ENCODE peak calls at places on chromosomes 16 and 17, in eight cellular contexts. One of them, this sample, is unnamed.

GRCh38 chr16:22206013-22206846 is at the start of gene EEF2K:
- DNase-seq in ascending aorta: peak
- DNase-seq in pancreas: peak
- DNase-seq in activated T-helper 1 cell treated with anti-CD3 and anti-CD28 coated beads, Interleukin-2, amount 50 U/mL, for 16 hours: peak
- DNase-seq in CD8-positive, alpha-beta memory T cell: peak
- DNase-seq in activated CD4-positive, alpha-beta T cell treated with anti-CD3 and anti-CD28 coated beads for 4 hours: peak
- DNase-seq in fibroblast of lung: peak
- DNase-seq in T-helper 2 cell treated with Interferon-gamma antibody and Interleukin-4, amounts not matched to agents 5 μg/mL and 100 μg/mL, for 36 hours: peak
- DNase-seq in this sample: peak

GRCh38 chr17:14245629-14246028 is 9.0 kb upstream of the CDRT15 start:
- DNase-seq in CD8-positive, alpha-beta memory T cell: no peak
- DNase-seq in ascending aorta: no peak
- DNase-seq in T-helper 2 cell treated with Interferon-gamma antibody and Interleukin-4, amounts not matched to agents 5 μg/mL and 100 μg/mL, for 36 hours: no peak
- DNase-seq in activated T-helper 1 cell treated with anti-CD3 and anti-CD28 coated beads, Interleukin-2, amount 50 U/mL, for 16 hours: no peak
- DNase-seq in pancreas: no peak
- DNase-seq in fibroblast of lung: no peak
- DNase-seq in activated CD4-positive, alpha-beta T cell treated with anti-CD3 and anti-CD28 coated beads for 4 hours: no peak
- DNase-seq in this sample: no peak

GRCh38 chr16:1492923-1493745 is at the start of gene TELO2:
- DNase-seq in ascending aorta: no peak
- DNase-seq in CD8-positive, alpha-beta memory T cell: peak
- DNase-seq in T-helper 2 cell treated with Interferon-gamma antibody and Interleukin-4, amounts not matched to agents 5 μg/mL and 100 μg/mL, for 36 hours: peak
- DNase-seq in activated CD4-positive, alpha-beta T cell treated with anti-CD3 and anti-CD28 coated beads for 4 hours: peak
- DNase-seq in activated T-helper 1 cell treated with anti-CD3 and anti-CD28 coated beads, Interleukin-2, amount 50 U/mL, for 16 hours: peak
- DNase-seq in pancreas: peak
- DNase-seq in fibroblast of lung: peak
- DNase-seq in this sample: peak

GRCh38 chr17:16027708-16028584 is 28.3 kb downstream of the TTC19 start:
- DNase-seq in ascending aorta: no peak
- DNase-seq in activated CD4-positive, alpha-beta T cell treated with anti-CD3 and anti-CD28 coated beads for 4 hours: peak
- DNase-seq in activated T-helper 1 cell treated with anti-CD3 and anti-CD28 coated beads, Interleukin-2, amount 50 U/mL, for 16 hours: no peak
- DNase-seq in pancreas: no peak
- DNase-seq in CD8-positive, alpha-beta memory T cell: no peak
- DNase-seq in fibroblast of lung: peak
- DNase-seq in T-helper 2 cell treated with Interferon-gamma antibody and Interleukin-4, amounts not matched to agents 5 μg/mL and 100 μg/mL, for 36 hours: peak
- DNase-seq in this sample: no peak

GRCh38 chr16:11384184-11384955 is 39.1 kb downstream of the RMI2 start:
- DNase-seq in activated T-helper 1 cell treated with anti-CD3 and anti-CD28 coated beads, Interleukin-2, amount 50 U/mL, for 16 hours: no peak
- DNase-seq in CD8-positive, alpha-beta memory T cell: no peak
- DNase-seq in T-helper 2 cell treated with Interferon-gamma antibody and Interleukin-4, amounts not matched to agents 5 μg/mL and 100 μg/mL, for 36 hours: no peak
- DNase-seq in ascending aorta: no peak
- DNase-seq in pancreas: no peak
- DNase-seq in fibroblast of lung: no peak
- DNase-seq in activated CD4-positive, alpha-beta T cell treated with anti-CD3 and anti-CD28 coated beads for 4 hours: no peak
- DNase-seq in this sample: no peak

GRCh38 chr16:27925612-27926011 is 137.9 kb downstream of the GSG1L start:
- DNase-seq in fibroblast of lung: no peak
- DNase-seq in pancreas: no peak
- DNase-seq in T-helper 2 cell treated with Interferon-gamma antibody and Interleukin-4, amounts not matched to agents 5 μg/mL and 100 μg/mL, for 36 hours: no peak
- DNase-seq in activated CD4-positive, alpha-beta T cell treated with anti-CD3 and anti-CD28 coated beads for 4 hours: no peak
- DNase-seq in ascending aorta: no peak
- DNase-seq in CD8-positive, alpha-beta memory T cell: no peak
- DNase-seq in activated T-helper 1 cell treated with anti-CD3 and anti-CD28 coated beads, Interleukin-2, amount 50 U/mL, for 16 hours: no peak
- DNase-seq in this sample: no peak

GRCh38 chr17:64492481-64493109 is 4.3 kb downstream of the POLG2 start:
- DNase-seq in pancreas: no peak
- DNase-seq in T-helper 2 cell treated with Interferon-gamma antibody and Interleukin-4, amounts not matched to agents 5 μg/mL and 100 μg/mL, for 36 hours: no peak
- DNase-seq in CD8-positive, alpha-beta memory T cell: peak
- DNase-seq in fibroblast of lung: no peak
- DNase-seq in ascending aorta: no peak
- DNase-seq in activated CD4-positive, alpha-beta T cell treated with anti-CD3 and anti-CD28 coated beads for 4 hours: peak
- DNase-seq in activated T-helper 1 cell treated with anti-CD3 and anti-CD28 coated beads, Interleukin-2, amount 50 U/mL, for 16 hours: no peak
- DNase-seq in this sample: no peak

GRCh38 chr17:66348605-66349165 is 46.3 kb downstream of the PRKCA start:
- DNase-seq in activated CD4-positive, alpha-beta T cell treated with anti-CD3 and anti-CD28 coated beads for 4 hours: no peak
- DNase-seq in T-helper 2 cell treated with Interferon-gamma antibody and Interleukin-4, amounts not matched to agents 5 μg/mL and 100 μg/mL, for 36 hours: peak
- DNase-seq in CD8-positive, alpha-beta memory T cell: no peak
- DNase-seq in ascending aorta: no peak
- DNase-seq in activated T-helper 1 cell treated with anti-CD3 and anti-CD28 coated beads, Interleukin-2, amount 50 U/mL, for 16 hours: no peak
- DNase-seq in pancreas: peak
- DNase-seq in fibroblast of lung: peak
- DNase-seq in this sample: no peak

GRCh38 chr16:66099261-66099660 is 267.2 kb upstream of the CDH5 start:
- DNase-seq in pancreas: no peak
- DNase-seq in CD8-positive, alpha-beta memory T cell: no peak
- DNase-seq in ascending aorta: no peak
- DNase-seq in activated T-helper 1 cell treated with anti-CD3 and anti-CD28 coated beads, Interleukin-2, amount 50 U/mL, for 16 hours: no peak
- DNase-seq in activated CD4-positive, alpha-beta T cell treated with anti-CD3 and anti-CD28 coated beads for 4 hours: no peak
- DNase-seq in fibroblast of lung: no peak
- DNase-seq in T-helper 2 cell treated with Interferon-gamma antibody and Interleukin-4, amounts not matched to agents 5 μg/mL and 100 μg/mL, for 36 hours: no peak
- DNase-seq in this sample: no peak

GRCh38 chr17:6249747-6250146 is 179.6 kb downstream of the WSCD1 start:
- DNase-seq in pancreas: no peak
- DNase-seq in activated T-helper 1 cell treated with anti-CD3 and anti-CD28 coated beads, Interleukin-2, amount 50 U/mL, for 16 hours: no peak
- DNase-seq in fibroblast of lung: no peak
- DNase-seq in ascending aorta: no peak
- DNase-seq in CD8-positive, alpha-beta memory T cell: no peak
- DNase-seq in T-helper 2 cell treated with Interferon-gamma antibody and Interleukin-4, amounts not matched to agents 5 μg/mL and 100 μg/mL, for 36 hours: no peak
- DNase-seq in activated CD4-positive, alpha-beta T cell treated with anti-CD3 and anti-CD28 coated beads for 4 hours: no peak
- DNase-seq in this sample: no peak

GRCh38 chr17:61467416-61468262 is 15.4 kb downstream of the TBX4 start:
- DNase-seq in activated T-helper 1 cell treated with anti-CD3 and anti-CD28 coated beads, Interleukin-2, amount 50 U/mL, for 16 hours: no peak
- DNase-seq in T-helper 2 cell treated with Interferon-gamma antibody and Interleukin-4, amounts not matched to agents 5 μg/mL and 100 μg/mL, for 36 hours: no peak
- DNase-seq in ascending aorta: peak
- DNase-seq in pancreas: no peak
- DNase-seq in activated CD4-positive, alpha-beta T cell treated with anti-CD3 and anti-CD28 coated beads for 4 hours: no peak
- DNase-seq in fibroblast of lung: peak
- DNase-seq in CD8-positive, alpha-beta memory T cell: no peak
- DNase-seq in this sample: no peak

GRCh38 chr17:4920351-4921048 is 11.6 kb upstream of the GP1BA start:
- DNase-seq in CD8-positive, alpha-beta memory T cell: no peak
- DNase-seq in ascending aorta: no peak
- DNase-seq in activated T-helper 1 cell treated with anti-CD3 and anti-CD28 coated beads, Interleukin-2, amount 50 U/mL, for 16 hours: no peak
- DNase-seq in T-helper 2 cell treated with Interferon-gamma antibody and Interleukin-4, amounts not matched to agents 5 μg/mL and 100 μg/mL, for 36 hours: no peak
- DNase-seq in pancreas: no peak
- DNase-seq in fibroblast of lung: no peak
- DNase-seq in activated CD4-positive, alpha-beta T cell treated with anti-CD3 and anti-CD28 coated beads for 4 hours: no peak
- DNase-seq in this sample: no peak

GRCh38 chr17:29968271-29968670 is 26.8 kb downstream of the EFCAB5 start:
- DNase-seq in activated CD4-positive, alpha-beta T cell treated with anti-CD3 and anti-CD28 coated beads for 4 hours: no peak
- DNase-seq in fibroblast of lung: peak
- DNase-seq in pancreas: no peak
- DNase-seq in activated T-helper 1 cell treated with anti-CD3 and anti-CD28 coated beads, Interleukin-2, amount 50 U/mL, for 16 hours: no peak
- DNase-seq in CD8-positive, alpha-beta memory T cell: no peak
- DNase-seq in ascending aorta: no peak
- DNase-seq in T-helper 2 cell treated with Interferon-gamma antibody and Interleukin-4, amounts not matched to agents 5 μg/mL and 100 μg/mL, for 36 hours: no peak
- DNase-seq in this sample: no peak

GRCh38 chr16:48499822-48500440 is 110.0 kb downstream of the N4BP1 start:
- DNase-seq in activated CD4-positive, alpha-beta T cell treated with anti-CD3 and anti-CD28 coated beads for 4 hours: no peak
- DNase-seq in T-helper 2 cell treated with Interferon-gamma antibody and Interleukin-4, amounts not matched to agents 5 μg/mL and 100 μg/mL, for 36 hours: no peak
- DNase-seq in CD8-positive, alpha-beta memory T cell: no peak
- DNase-seq in pancreas: no peak
- DNase-seq in activated T-helper 1 cell treated with anti-CD3 and anti-CD28 coated beads, Interleukin-2, amount 50 U/mL, for 16 hours: no peak
- DNase-seq in fibroblast of lung: peak
- DNase-seq in ascending aorta: no peak
- DNase-seq in this sample: no peak

GRCh38 chr16:86960266-86960665 is 356.9 kb downstream of the C16orf95 start:
- DNase-seq in fibroblast of lung: no peak
- DNase-seq in T-helper 2 cell treated with Interferon-gamma antibody and Interleukin-4, amounts not matched to agents 5 μg/mL and 100 μg/mL, for 36 hours: no peak
- DNase-seq in pancreas: no peak
- DNase-seq in CD8-positive, alpha-beta memory T cell: no peak
- DNase-seq in ascending aorta: no peak
- DNase-seq in activated T-helper 1 cell treated with anti-CD3 and anti-CD28 coated beads, Interleukin-2, amount 50 U/mL, for 16 hours: no peak
- DNase-seq in activated CD4-positive, alpha-beta T cell treated with anti-CD3 and anti-CD28 coated beads for 4 hours: no peak
- DNase-seq in this sample: no peak